ENCODE peak calls at places on chromosome 14, in nine cellular contexts. D is CD8-positive, alpha-beta T cell; P is progenitor cell of endocrine pancreas; U is CD14-positive monocyte; M is left ventricle myocardium inferior; B is osteoblast; C is heart left ventricle; Y is AG04450; H is transverse colon. O is an unnamed sample.

GRCh38 chr14:72739446-72740405 is 154.2 kb downstream of the DPF3 start:
- DNase-seq in D (peak; percentile 5), P (no peak), U (no peak), M (no peak), B (peak; percentile 30), C (peak; percentile 7), Y (no peak), H (no peak), O (no peak)

GRCh38 chr14:84825481-84825880 is 704.5 kb upstream of the FLRT2 start:
- DNase-seq in D (no peak), P (no peak), U (no peak), M (no peak), B (no peak), C (no peak), Y (no peak), H (no peak), O (no peak)

GRCh38 chr14:64758025-64758521 is 53.8 kb downstream of the PLEKHG3 start:
- DNase-seq in D (no peak), P (no peak), U (no peak), M (no peak), B (no peak), C (no peak), Y (no peak), H (peak; percentile 39), O (no peak)

GRCh38 chr14:32708134-32708533 is 230.5 kb upstream of the NPAS3 start:
- DNase-seq in D (no peak), P (no peak), U (no peak), M (no peak), B (no peak), C (no peak), Y (no peak), H (no peak), O (no peak)

GRCh38 chr14:22164616-22165015 is 424.4 kb downstream of the DAD1 start:
- DNase-seq in D (no peak), P (no peak), U (no peak), M (no peak), B (no peak), C (no peak), Y (no peak), H (no peak), O (no peak)

GRCh38 chr14:95948608-95949007 is 72.0 kb downstream of the TUNAR start:
- DNase-seq in D (no peak), P (no peak), U (no peak), M (no peak), B (no peak), C (no peak), Y (no peak), H (no peak), O (no peak)

GRCh38 chr14:49992901-49993335 is 100.0 kb downstream of the ARF6 start:
- DNase-seq in D (no peak), P (no peak), U (no peak), M (no peak), B (no peak), C (no peak), Y (no peak), H (no peak), O (no peak)

GRCh38 chr14:102078344-102078743 is 8.5 kb downstream of the HSP90AA1 start:
- DNase-seq in D (no peak), P (no peak), U (no peak), M (no peak), B (no peak), C (no peak), Y (no peak), H (no peak), O (no peak)

GRCh38 chr14:40347675-40348074 is 915.4 kb upstream of the FBXO33 start:
- DNase-seq in D (no peak), P (no peak), U (no peak), M (no peak), B (no peak), C (no peak), Y (no peak), H (no peak), O (no peak)

GRCh38 chr14:75126121-75126544 is 715 bp downstream of the NEK9 start:
- DNase-seq in D (no peak), P (no peak), U (no peak), M (no peak), B (peak; percentile 49), C (no peak), Y (no peak), H (no peak), O (no peak)

GRCh38 chr14:73025544-73025943 is 1.4 kb downstream of the ZFYVE1 start:
- DNase-seq in D (no peak), P (no peak), U (no peak), M (no peak), B (no peak), C (no peak), Y (no peak), H (no peak), O (no peak)

GRCh38 chr14:23548351-23549318 is 2.9 kb downstream of the ZFHX2 start:
- DNase-seq in D (no peak), P (no peak), U (no peak), M (no peak), B (peak; percentile 74), C (no peak), Y (no peak), H (no peak), O (no peak)

GRCh38 chr14:68082698-68083291 is 263.2 kb downstream of the RAD51B start:
- DNase-seq in D (no peak), P (no peak), U (no peak), M (no peak), B (no peak), C (no peak), Y (no peak), H (no peak), O (no peak)

GRCh38 chr14:68079941-68080697 is 260.5 kb downstream of the RAD51B start:
- DNase-seq in D (no peak), P (no peak), U (no peak), M (no peak), B (no peak), C (no peak), Y (no peak), H (no peak), O (no peak)

GRCh38 chr14:68085742-68086141 is 266.2 kb downstream of the RAD51B start:
- DNase-seq in D (no peak), P (no peak), U (no peak), M (no peak), B (no peak), C (no peak), Y (no peak), H (no peak), O (no peak)

GRCh38 chr14:68081489-68081888 is 261.9 kb downstream of the RAD51B start:
- DNase-seq in D (no peak), P (no peak), U (no peak), M (no peak), B (no peak), C (no peak), Y (no peak), H (no peak), O (no peak)

GRCh38 chr14:68084256-68084655 is 264.7 kb downstream of the RAD51B start:
- DNase-seq in D (no peak), P (no peak), U (no peak), M (no peak), B (no peak), C (no peak), Y (no peak), H (no peak), O (no peak)
- TF ChIP-seq CTCF in D (no peak), P (no peak), U (no peak), M (peak; percentile 15), B (no peak), C (no peak), Y (peak; percentile 33), H (no peak), O (no peak)

DNA sequence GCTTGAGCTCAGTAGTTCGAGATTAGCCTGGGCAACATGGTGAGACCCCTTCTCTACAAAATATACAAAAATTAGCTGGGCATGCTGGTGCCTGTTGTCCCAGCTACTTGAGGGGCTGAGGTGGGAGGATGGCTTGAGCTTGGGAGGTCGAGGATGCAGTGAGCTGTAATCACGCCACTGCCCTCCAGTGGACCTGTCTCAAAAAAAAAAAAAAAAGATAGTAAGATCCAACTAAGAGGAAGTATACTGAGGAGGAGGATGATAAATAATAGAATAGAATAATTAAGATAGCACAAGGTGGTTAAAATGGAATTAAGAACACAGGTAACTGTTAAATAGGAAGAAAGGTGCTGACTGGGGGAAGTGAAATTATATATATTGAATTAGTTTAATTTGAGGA is 37.0 kb upstream of the BAZ1A start:
- DNase-seq in D (no peak), P (no peak), U (no peak), M (no peak), B (no peak), C (no peak), Y (no peak), H (no peak), O (no peak)
- TF ChIP-seq CTCF in D (no peak), P (no peak), U (peak; percentile 12), M (no peak), B (peak; percentile 12), C (no peak), Y (peak; percentile 10), H (no peak), O (no peak)

GRCh38 chr14:105200074-105200473 is 19.0 kb upstream of the NUDT14 start:
- DNase-seq in D (no peak), P (no peak), U (no peak), M (no peak), B (no peak), C (no peak), Y (no peak), H (no peak), O (no peak)

GRCh38 chr14:105200641-105201040 is 19.5 kb upstream of the NUDT14 start:
- DNase-seq in D (no peak), P (no peak), U (no peak), M (no peak), B (no peak), C (no peak), Y (no peak), H (no peak), O (no peak)

GRCh38 chr14:105199093-105199492 is 18.0 kb upstream of the NUDT14 start:
- DNase-seq in D (no peak), P (no peak), U (no peak), M (peak; percentile 56), B (peak; percentile 98), C (peak; percentile 74), Y (no peak), H (no peak), O (no peak)

GRCh38 chr14:105197274-105197673 is 16.2 kb upstream of the NUDT14 start:
- DNase-seq in D (no peak), P (no peak), U (no peak), M (peak; percentile 72), B (no peak), C (peak; percentile 78), Y (no peak), H (no peak), O (no peak)

GRCh38 chr14:105198588-105198987 is 17.5 kb upstream of the NUDT14 start:
- DNase-seq in D (no peak), P (no peak), U (no peak), M (no peak), B (no peak), C (no peak), Y (no peak), H (no peak), O (no peak)
- TF ChIP-seq CTCF in D (no peak), P (peak; percentile 42), U (peak; percentile 26), M (no peak), B (no peak), C (no peak), Y (peak; percentile 25), H (no peak), O (no peak)

DNA sequence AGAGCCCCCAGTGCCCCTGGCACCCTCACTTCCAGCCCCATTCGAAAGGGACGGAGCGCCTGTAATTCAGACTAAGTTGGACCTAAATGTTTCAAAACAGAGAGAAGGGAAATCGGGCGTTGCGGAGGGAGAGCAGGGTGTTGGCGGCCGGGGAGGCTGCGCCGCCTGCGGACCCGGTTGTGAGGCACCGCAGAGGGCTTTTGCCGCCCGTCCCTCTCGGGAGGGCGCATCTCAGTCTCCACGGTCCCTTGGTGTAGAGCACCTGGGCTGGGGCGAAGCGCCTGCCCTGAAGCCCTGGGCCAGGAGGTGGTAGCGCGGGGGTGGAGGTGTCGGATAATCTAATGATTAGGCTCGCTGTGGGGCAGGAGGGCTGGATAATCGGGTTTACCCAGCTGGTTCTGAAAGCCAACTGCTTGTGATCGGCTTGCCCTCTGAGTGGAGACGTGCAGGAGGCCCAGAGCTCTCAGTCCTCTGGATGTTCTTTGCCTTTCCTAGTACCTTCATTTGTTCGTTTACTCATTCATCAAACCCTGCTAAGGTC is 884 bp downstream of the DAAM1 start:
- DNase-seq in D (no peak), P (peak; percentile 12), U (peak; percentile 46), M (no peak), B (peak; percentile 45), C (peak; percentile 27), Y (no peak), H (no peak), O (no peak)
- TF ChIP-seq CTCF in D (no peak), P (no peak), U (no peak), M (no peak), B (no peak), C (no peak), Y (no peak), H (no peak), O (no peak)

O was measured in D721Med.